ENCODE peak calls at places on chromosome 20, in seven cellular contexts. E, L, R, T, P, B and U are unnamed samples.

GRCh38 chr20:37299718-37300529 is 10.5 kb downstream of the MANBAL start:
- DNase-seq in L (peak; percentile 52), R (no peak), T (no peak), B (no peak), E (no peak), P (peak; percentile 46), U (no peak)

GRCh38 chr20:58604410-58604881 is 46.6 kb upstream of the STX16 start:
- DNase-seq in B (no peak), R (no peak), P (no peak), E (no peak), L (no peak), T (peak; percentile 81), U (no peak)

GRCh38 chr20:1870792-1871550 is 24.2 kb upstream of the SIRPA start:
- DNase-seq in R (no peak), P (no peak), T (no peak), L (no peak), E (no peak), B (peak; percentile 71), U (no peak)

GRCh38 chr20:53883098-53883762 is 187.2 kb downstream of the BCAS1 start:
- DNase-seq in B (no peak), T (no peak), E (no peak), L (no peak), P (no peak), R (no peak), U (no peak)

GRCh38 chr20:8079976-8080375 is 52.1 kb upstream of the PLCB1 start:
- DNase-seq in T (no peak), L (no peak), E (no peak), P (no peak), B (no peak), R (no peak), U (no peak)

GRCh38 chr20:11712611-11713160 is 205.0 kb upstream of the BTBD3 start:
- DNase-seq in B (no peak), P (no peak), R (no peak), E (no peak), L (no peak), T (no peak), U (no peak)

GRCh38 chr20:63517376-63518309 is 2.9 kb upstream of the PPDPF start:
- DNase-seq in E (no peak), T (no peak), P (no peak), R (no peak), B (no peak), L (no peak), U (no peak)

GRCh38 chr20:63241272-63241671 is 5.6 kb downstream of the BIRC7 start:
- DNase-seq in L (no peak), E (no peak), R (no peak), B (no peak), T (no peak), P (no peak), U (no peak)

GRCh38 chr20:1108437-1108920 is 9.9 kb upstream of the PSMF1 start:
- DNase-seq in T (peak; percentile 73), R (no peak), L (peak; percentile 60), P (peak; percentile 52), B (no peak), E (peak; percentile 26), U (peak; percentile 33)

GRCh38 chr20:19552896-19553180 is 205.2 kb upstream of the RIN2 start:
- DNase-seq in T (no peak), B (no peak), E (no peak), L (no peak), P (no peak), R (no peak), U (no peak)

GRCh38 chr20:19549896-19550295 is 208.2 kb upstream of the RIN2 start:
- DNase-seq in L (no peak), R (no peak), B (no peak), T (no peak), P (no peak), E (no peak), U (no peak)

GRCh38 chr20:19546648-19547047 is 211.4 kb upstream of the RIN2 start:
- DNase-seq in T (no peak), R (no peak), B (no peak), L (no peak), P (no peak), E (no peak), U (no peak)

GRCh38 chr20:19552144-19552895 is 205.7 kb upstream of the RIN2 start:
- DNase-seq in E (no peak), R (peak; percentile 44), P (no peak), T (no peak), L (peak; percentile 12), B (no peak), U (peak; percentile 60)
- TF ChIP-seq YY1 in E (no peak), R (no peak), P (no peak), T (no peak), L (no peak), B (no peak), U (no peak)

GRCh38 chr20:48153523-48153922 is 368.2 kb upstream of the SULF2 start:
- DNase-seq in R (no peak), L (no peak), E (no peak), T (no peak), P (no peak), B (no peak), U (no peak)
- TF ChIP-seq YY1 in R (no peak), L (no peak), E (no peak), T (no peak), P (no peak), B (no peak), U (no peak)

GRCh38 chr20:24033151-24033550 is 44.6 kb upstream of the GGTLC1 start:
- DNase-seq in R (no peak), E (no peak), L (no peak), T (no peak), P (no peak), B (no peak), U (no peak)

GRCh38 chr20:24032412-24032898 is 43.9 kb upstream of the GGTLC1 start:
- DNase-seq in R (no peak), L (no peak), E (no peak), B (no peak), T (no peak), P (no peak), U (no peak)

DNA sequence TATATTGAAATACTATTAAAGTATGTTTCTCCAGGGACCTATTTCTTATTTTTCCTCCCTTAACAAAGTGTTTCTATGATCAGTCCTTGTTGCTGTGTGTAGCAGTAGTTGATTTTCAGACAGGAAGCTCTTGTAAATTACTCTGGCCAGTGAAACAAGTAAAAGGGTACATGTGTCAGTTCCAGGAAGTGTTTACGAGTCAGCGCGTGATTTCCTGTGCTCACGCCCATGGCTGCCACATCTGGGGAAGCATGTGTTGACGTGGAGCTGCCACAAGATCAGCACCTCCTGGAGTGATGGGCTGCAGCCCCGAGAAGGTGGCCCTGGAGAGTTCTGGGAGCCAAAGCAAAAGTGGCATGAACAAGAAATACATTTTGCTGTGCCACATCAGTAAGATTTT is 38.6 kb upstream of the GGTLC1 start:
- DNase-seq in T (no peak), E (no peak), B (peak; percentile 2), P (no peak), L (no peak), R (no peak), U (no peak)
- TF ChIP-seq YY1 in T (no peak), E (no peak), B (no peak), P (no peak), L (no peak), R (no peak), U (no peak)

GRCh38 chr20:22428051-22428450 is 156.3 kb downstream of the FOXA2 start:
- DNase-seq in P (no peak), L (no peak), T (no peak), R (no peak), B (no peak), E (no peak), U (no peak)
- TF ChIP-seq YY1 in P (no peak), L (no peak), T (no peak), R (no peak), B (no peak), E (no peak), U (no peak)

GRCh38 chr20:32918751-32919150 is 60.0 kb downstream of the EFCAB8 start:
- DNase-seq in E (no peak), L (no peak), P (no peak), T (no peak), B (no peak), R (no peak), U (no peak)
- TF ChIP-seq YY1 in E (no peak), L (no peak), P (no peak), T (no peak), B (no peak), R (no peak), U (no peak)